ENCODE peak calls at places on chromosome 22, in eight cellular contexts. T, L, E, G, Q, Y, C and A are unnamed samples.

GRCh38 chr22:40628354-40629042 is 8.0 kb downstream of the MRTFA start:
- DNase-seq in T (no peak), L (no peak), E (no peak), G (no peak), Q (no peak), Y (no peak), C (no peak), A (no peak)

GRCh38 chr22:34850010-34850409 is 215.9 kb upstream of the ISX start:
- DNase-seq in T (no peak), L (no peak), E (no peak), G (no peak), Q (no peak), Y (no peak), C (no peak), A (no peak)

GRCh38 chr22:46833228-46833627 is 70.8 kb downstream of the TBC1D22A start:
- DNase-seq in T (no peak), L (no peak), E (no peak), G (peak; percentile 44), Q (no peak), Y (peak; percentile 65), C (no peak), A (no peak)

GRCh38 chr22:44407404-44408226 is 90.4 kb downstream of the RTL6 start:
- DNase-seq in T (no peak), L (no peak), E (no peak), G (no peak), Q (no peak), Y (peak; percentile 82), C (peak; percentile 52), A (no peak)

GRCh38 chr22:39635719-39636118 is 65.2 kb downstream of the CACNA1I start:
- DNase-seq in T (no peak), L (no peak), E (no peak), G (no peak), Q (no peak), Y (no peak), C (no peak), A (no peak)

GRCh38 chr22:17655289-17655688 is 16.7 kb downstream of the BCL2L13 start:
- DNase-seq in T (peak; percentile 9), L (no peak), E (no peak), G (no peak), Q (peak; percentile 37), Y (no peak), C (no peak), A (no peak)

GRCh38 chr22:44363980-44364749 is 51.4 kb upstream of the SHISAL1 start:
- DNase-seq in T (no peak), L (no peak), E (no peak), G (no peak), Q (no peak), Y (no peak), C (peak; percentile 68), A (no peak)

GRCh38 chr22:27774200-27774599 is 27.4 kb downstream of the MN1 start:
- DNase-seq in T (no peak), L (no peak), E (no peak), G (no peak), Q (no peak), Y (no peak), C (no peak), A (no peak)

GRCh38 chr22:27473533-27473932 is 328.0 kb downstream of the MN1 start:
- DNase-seq in T (no peak), L (no peak), E (no peak), G (peak; percentile 25), Q (no peak), Y (no peak), C (no peak), A (no peak)

GRCh38 chr22:20450551-20450906 is 12.9 kb upstream of the SCARF2 start:
- DNase-seq in T (no peak), L (no peak), E (no peak), G (no peak), Q (no peak), Y (no peak), C (no peak), A (peak; percentile 24)

GRCh38 chr22:40507491-40507890 is 129.0 kb downstream of the MRTFA start:
- DNase-seq in T (no peak), L (no peak), E (no peak), G (no peak), Q (no peak), Y (no peak), C (no peak), A (no peak)

GRCh38 chr22:47443836-47444745 is 681.6 kb downstream of the TBC1D22A start:
- DNase-seq in T (peak; percentile 68), L (no peak), E (no peak), G (no peak), Q (no peak), Y (no peak), C (no peak), A (no peak)

GRCh38 chr22:41285820-41286638 is at the start of gene RANGAP1:
- DNase-seq in T (peak; percentile 99), L (peak; percentile 97), E (peak; percentile 99), G (peak; percentile 96), Q (peak; percentile 99), Y (peak; percentile 98), C (peak; percentile 99), A (peak; percentile 98)

GRCh38 chr22:21971858-21972275 is 10.7 kb downstream of the TOP3B start:
- DNase-seq in T (no peak), L (no peak), E (no peak), G (no peak), Q (no peak), Y (no peak), C (peak; percentile 50), A (no peak)

GRCh38 chr22:19522190-19522880 is 1.9 kb downstream of the CLDN5 start:
- DNase-seq in T (no peak), L (no peak), E (no peak), G (no peak), Q (no peak), Y (no peak), C (peak; percentile 79), A (no peak)

GRCh38 chr22:28426346-28427132 is 253.1 kb downstream of the TTC28 start:
- DNase-seq in T (no peak), L (no peak), E (no peak), G (no peak), Q (no peak), Y (no peak), C (no peak), A (no peak)

GRCh38 chr22:39283312-39284141 is 35.9 kb downstream of the RPL3 start:
- DNase-seq in T (no peak), L (peak; percentile 80), E (no peak), G (no peak), Q (peak; percentile 25), Y (peak; percentile 60), C (peak; percentile 79), A (no peak)

GRCh38 chr22:45192701-45193187 is 29.0 kb downstream of the NUP50 start:
- DNase-seq in T (peak; percentile 81), L (no peak), E (no peak), G (no peak), Q (no peak), Y (no peak), C (no peak), A (no peak)

DNA sequence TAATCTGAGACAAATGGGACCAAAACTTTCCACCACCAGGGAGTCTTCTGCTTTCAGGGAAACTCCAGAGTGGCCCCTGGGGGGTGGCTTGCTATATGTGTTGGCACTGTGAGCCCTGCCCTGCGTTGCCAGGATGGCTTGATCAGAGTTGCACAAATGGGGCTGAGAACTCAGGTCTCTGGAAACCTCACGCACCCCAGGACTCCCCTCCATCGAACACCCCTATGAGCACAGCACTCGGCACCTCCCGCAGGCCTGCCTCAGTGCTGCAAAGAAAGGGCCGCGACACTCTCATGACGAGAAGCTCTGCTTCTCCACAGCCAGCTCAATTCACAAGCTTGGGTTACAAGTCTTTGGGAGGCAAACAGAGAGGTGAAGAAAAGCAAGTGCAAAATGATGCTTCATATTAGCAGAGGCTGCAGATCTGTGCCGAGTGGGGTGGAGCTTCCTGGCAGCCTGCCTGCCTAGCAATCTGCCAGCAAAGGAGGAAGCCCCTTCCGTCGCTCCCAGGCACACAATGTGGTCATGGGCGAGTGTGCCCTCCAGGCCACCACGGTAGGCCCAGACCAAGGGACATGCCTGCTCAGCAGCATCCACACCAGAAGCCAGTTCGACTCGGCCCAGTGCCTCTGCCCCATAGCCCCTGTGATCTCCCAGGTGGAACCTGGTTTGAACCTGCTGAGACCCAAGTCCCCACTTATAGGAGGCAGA is 55.7 kb downstream of the MYH9 start:
- DNase-seq in T (peak; percentile 96), L (no peak), E (no peak), G (no peak), Q (peak; percentile 76), Y (peak; percentile 69), C (peak; percentile 90), A (peak; percentile 71)
- TF ChIP-seq POLR2A in T (no peak), L (no peak), E (no peak), G (no peak), Q (no peak), Y (no peak), C (no peak), A (no peak)

GRCh38 chr22:31661851-31662667 is at the start of gene PISD:
- DNase-seq in T (peak; percentile 99), L (peak; percentile 87), E (peak; percentile 98), G (peak; percentile 94), Q (peak; percentile 98), Y (peak; percentile 98), C (peak; percentile 97), A (peak; percentile 96)
- TF ChIP-seq POLR2A in T (no peak), L (peak; percentile 69), E (no peak), G (peak; percentile 78), Q (peak; percentile 90), Y (peak; percentile 61), C (no peak), A (peak; percentile 86)

DNA sequence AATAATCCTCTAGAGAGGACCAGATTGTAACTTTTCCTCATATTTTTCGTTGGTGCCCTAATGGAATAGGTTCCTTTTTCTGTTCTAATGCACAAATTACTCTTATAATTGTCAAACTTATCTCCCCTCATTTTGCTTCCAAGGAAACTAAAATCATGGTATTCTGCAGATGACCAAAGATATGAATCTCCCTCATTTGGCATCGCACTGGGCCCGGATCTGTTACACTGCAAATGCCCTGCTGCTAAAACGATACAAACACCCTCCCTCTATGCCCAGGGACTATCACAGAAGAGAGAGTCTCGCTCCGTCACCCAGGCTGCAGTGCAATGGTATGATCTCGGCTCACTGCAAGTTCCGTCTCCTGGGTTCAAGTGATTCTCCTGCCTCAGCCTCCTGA is 7.6 kb downstream of the KLHDC7B start:
- DNase-seq in T (no peak), L (no peak), E (no peak), G (no peak), Q (no peak), Y (no peak), C (no peak), A (no peak)
- TF ChIP-seq POLR2A in T (no peak), L (no peak), E (no peak), G (no peak), Q (no peak), Y (no peak), C (no peak), A (no peak)

DNA sequence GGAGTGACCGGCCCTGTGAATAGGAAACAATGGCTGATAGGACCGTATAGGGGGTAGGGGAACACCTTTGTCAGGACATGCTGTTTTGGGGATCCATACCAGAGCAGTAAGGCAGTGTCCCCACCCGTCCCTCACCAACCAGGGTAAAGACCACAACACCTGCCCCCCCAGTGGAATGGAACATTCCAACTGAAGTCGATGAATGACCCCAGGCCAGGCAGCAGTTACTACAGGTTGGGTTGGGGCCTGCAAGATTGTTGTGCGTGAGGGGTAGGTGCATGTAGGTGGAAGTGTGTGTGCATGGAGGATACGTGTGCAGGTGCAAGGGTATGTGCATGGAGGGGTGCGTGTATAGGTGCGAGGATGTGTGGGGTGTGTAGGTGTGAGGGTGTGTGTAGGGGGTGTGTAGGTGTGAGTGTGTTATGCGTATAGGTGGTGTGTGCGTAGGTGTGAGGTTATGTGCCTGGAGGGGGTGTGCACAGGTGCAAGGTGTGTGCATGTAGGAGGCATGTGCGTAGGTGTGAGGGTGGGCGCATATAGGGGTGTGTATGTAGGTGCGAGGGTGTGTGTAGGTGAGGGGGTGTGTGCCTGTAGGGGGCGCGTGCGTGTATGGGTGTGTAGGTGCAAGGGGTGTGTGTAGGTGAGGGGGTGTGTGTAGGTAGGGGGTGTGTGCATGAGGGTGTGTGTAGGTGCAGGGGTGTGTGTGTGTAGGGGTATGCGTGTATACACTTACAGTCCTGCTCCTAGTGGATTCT is 32.9 kb downstream of the PISD start:
- DNase-seq in T (no peak), L (no peak), E (no peak), G (no peak), Q (no peak), Y (no peak), C (no peak), A (no peak)
- TF ChIP-seq POLR2A in T (no peak), L (no peak), E (no peak), G (no peak), Q (no peak), Y (no peak), C (no peak), A (no peak)